ENCODE peak calls at places on chromosomes 5 and 9, in seven cellular contexts. One of them, this sample, is unnamed.
A peak's percentile ranks its signal among the peaks of the same experiment; 100 is the strongest.

GRCh38 chr9:131976157-131976740 is 103.4 kb downstream of the MED27 start:
- DNase-seq in HCT116: no peak
- DNase-seq in PC-3: no peak
- DNase-seq in upper lobe of right lung: no peak
- DNase-seq in retinal pigment epithelial cell: no peak
- DNase-seq in epithelial cell of esophagus: no peak
- DNase-seq in AG10803: no peak
- DNase-seq in this sample: no peak

GRCh38 chr5:56426658-56427057 is 193.5 kb upstream of the ANKRD55 start:
- DNase-seq in AG10803: no peak
- DNase-seq in PC-3: no peak
- DNase-seq in epithelial cell of esophagus: no peak
- DNase-seq in upper lobe of right lung: no peak
- DNase-seq in HCT116: no peak
- DNase-seq in retinal pigment epithelial cell: no peak
- DNase-seq in this sample: no peak

GRCh38 chr5:142115937-142116614 is 7.5 kb downstream of the NDFIP1 start:
- DNase-seq in HCT116: no peak
- DNase-seq in retinal pigment epithelial cell: no peak
- DNase-seq in AG10803: peak; percentile 43
- DNase-seq in PC-3: peak; percentile 55
- DNase-seq in upper lobe of right lung: no peak
- DNase-seq in epithelial cell of esophagus: peak; percentile 59
- DNase-seq in this sample: peak; percentile 35

GRCh38 chr9:2620876-2621677 is 510 bp upstream of the VLDLR start:
- DNase-seq in upper lobe of right lung: peak; percentile 91
- DNase-seq in retinal pigment epithelial cell: peak; percentile 46
- DNase-seq in AG10803: peak; percentile 87
- DNase-seq in PC-3: peak; percentile 44
- DNase-seq in HCT116: no peak
- DNase-seq in epithelial cell of esophagus: peak; percentile 91
- DNase-seq in this sample: peak; percentile 79

GRCh38 chr5:179759961-179760541 is 27.4 kb downstream of the MAML1 start:
- DNase-seq in AG10803: no peak
- DNase-seq in epithelial cell of esophagus: no peak
- DNase-seq in upper lobe of right lung: no peak
- DNase-seq in PC-3: no peak
- DNase-seq in retinal pigment epithelial cell: no peak
- DNase-seq in HCT116: no peak
- DNase-seq in this sample: no peak

GRCh38 chr5:112869948-112870347 is 8.9 kb downstream of the SRP19 start:
- DNase-seq in PC-3: no peak
- DNase-seq in retinal pigment epithelial cell: no peak
- DNase-seq in epithelial cell of esophagus: no peak
- DNase-seq in upper lobe of right lung: no peak
- DNase-seq in AG10803: no peak
- DNase-seq in HCT116: no peak
- DNase-seq in this sample: no peak

GRCh38 chr5:126854526-126855110 is 77.7 kb downstream of the LMNB1 start:
- DNase-seq in upper lobe of right lung: no peak
- DNase-seq in HCT116: no peak
- DNase-seq in AG10803: no peak
- DNase-seq in PC-3: no peak
- DNase-seq in epithelial cell of esophagus: no peak
- DNase-seq in retinal pigment epithelial cell: no peak
- DNase-seq in this sample: no peak

GRCh38 chr9:113523421-113524141 is 60.1 kb downstream of the RGS3 start:
- DNase-seq in HCT116: no peak
- DNase-seq in PC-3: no peak
- DNase-seq in retinal pigment epithelial cell: no peak
- DNase-seq in epithelial cell of esophagus: no peak
- DNase-seq in AG10803: no peak
- DNase-seq in upper lobe of right lung: peak; percentile 78
- DNase-seq in this sample: peak; percentile 62

GRCh38 chr9:125968975-125969374 is 221.8 kb downstream of the PBX3 start:
- DNase-seq in AG10803: no peak
- DNase-seq in HCT116: no peak
- DNase-seq in PC-3: no peak
- DNase-seq in retinal pigment epithelial cell: no peak
- DNase-seq in upper lobe of right lung: no peak
- DNase-seq in epithelial cell of esophagus: no peak
- DNase-seq in this sample: no peak

GRCh38 chr9:131598121-131598520 is 52.8 kb downstream of the PRRT1B start:
- DNase-seq in HCT116: no peak
- DNase-seq in AG10803: no peak
- DNase-seq in retinal pigment epithelial cell: no peak
- DNase-seq in epithelial cell of esophagus: no peak
- DNase-seq in upper lobe of right lung: peak; percentile 86
- DNase-seq in PC-3: no peak
- DNase-seq in this sample: no peak

GRCh38 chr5:44660251-44660650 is 148.5 kb upstream of the MRPS30 start:
- DNase-seq in retinal pigment epithelial cell: no peak
- DNase-seq in HCT116: no peak
- DNase-seq in epithelial cell of esophagus: peak; percentile 38
- DNase-seq in upper lobe of right lung: no peak
- DNase-seq in AG10803: no peak
- DNase-seq in PC-3: peak; percentile 30
- DNase-seq in this sample: no peak

GRCh38 chr5:148972958-148973357 is 89.9 kb downstream of the SH3TC2 start:
- DNase-seq in AG10803: peak; percentile 87
- DNase-seq in HCT116: peak; percentile 49
- DNase-seq in epithelial cell of esophagus: peak; percentile 90
- DNase-seq in PC-3: peak; percentile 100
- DNase-seq in retinal pigment epithelial cell: no peak
- DNase-seq in upper lobe of right lung: no peak
- DNase-seq in this sample: peak; percentile 67

GRCh38 chr5:68173007-68173406 is 42.5 kb upstream of the PIK3R1 start:
- DNase-seq in retinal pigment epithelial cell: no peak
- DNase-seq in epithelial cell of esophagus: no peak
- DNase-seq in PC-3: no peak
- DNase-seq in AG10803: peak; percentile 23
- DNase-seq in upper lobe of right lung: no peak
- DNase-seq in HCT116: no peak
- DNase-seq in this sample: no peak

GRCh38 chr9:35942286-35942685 is 15.7 kb downstream of the OR2S2 start:
- DNase-seq in epithelial cell of esophagus: no peak
- DNase-seq in upper lobe of right lung: no peak
- DNase-seq in PC-3: no peak
- DNase-seq in retinal pigment epithelial cell: no peak
- DNase-seq in HCT116: no peak
- DNase-seq in AG10803: no peak
- DNase-seq in this sample: no peak

GRCh38 chr9:89723696-89724095 is 118.9 kb downstream of the GADD45G start:
- DNase-seq in PC-3: no peak
- DNase-seq in AG10803: no peak
- DNase-seq in upper lobe of right lung: no peak
- DNase-seq in retinal pigment epithelial cell: no peak
- DNase-seq in HCT116: no peak
- DNase-seq in epithelial cell of esophagus: no peak
- DNase-seq in this sample: peak; percentile 74
- TF ChIP-seq CTCF in PC-3: no peak
- TF ChIP-seq CTCF in AG10803: no peak
- TF ChIP-seq CTCF in upper lobe of right lung: no peak
- TF ChIP-seq CTCF in retinal pigment epithelial cell: no peak
- TF ChIP-seq CTCF in HCT116: no peak
- TF ChIP-seq CTCF in epithelial cell of esophagus: no peak
- TF ChIP-seq CTCF in this sample: no peak

GRCh38 chr5:136028782-136029742 is at the start of gene TGFBI:
- DNase-seq in retinal pigment epithelial cell: no peak
- DNase-seq in HCT116: no peak
- DNase-seq in epithelial cell of esophagus: peak; percentile 80
- DNase-seq in upper lobe of right lung: peak; percentile 88
- DNase-seq in PC-3: peak; percentile 42
- DNase-seq in AG10803: peak; percentile 74
- DNase-seq in this sample: peak; percentile 77
- H3K4me3 ChIP-seq in retinal pigment epithelial cell: peak within 1 kb of the TSS; percentile 59
- H3K4me3 ChIP-seq in HCT116: no peak within 1 kb of the TSS
- H3K4me3 ChIP-seq in epithelial cell of esophagus: peak within 1 kb of the TSS; percentile 59
- H3K4me3 ChIP-seq in upper lobe of right lung: peak within 1 kb of the TSS; percentile 65
- H3K4me3 ChIP-seq in PC-3: peak within 1 kb of the TSS; percentile 46
- H3K4me3 ChIP-seq in AG10803: peak within 1 kb of the TSS; percentile 81
- H3K4me3 ChIP-seq in this sample: peak within 1 kb of the TSS; percentile 90

DNA sequence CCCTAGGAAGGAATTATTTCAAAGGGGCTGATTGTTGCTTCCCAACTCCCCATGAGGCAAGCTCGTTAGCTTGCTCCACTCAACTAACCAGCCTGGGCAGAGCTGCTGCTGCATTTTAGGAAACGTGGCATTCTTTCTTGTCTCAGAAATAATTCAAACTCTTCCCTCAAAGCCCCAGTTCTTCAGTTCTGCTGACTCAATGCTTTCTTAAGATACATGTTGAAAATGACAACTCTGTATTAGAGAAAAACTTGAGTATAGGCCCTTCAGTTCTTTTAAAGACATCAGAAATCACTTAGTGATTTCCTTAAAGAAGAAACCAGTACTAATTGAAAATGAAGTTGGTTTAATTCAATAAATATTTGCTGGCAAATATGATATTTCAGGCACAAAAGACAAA is 327.9 kb downstream of the MLLT3 start:
- DNase-seq in HCT116: no peak
- DNase-seq in PC-3: no peak
- DNase-seq in AG10803: no peak
- DNase-seq in epithelial cell of esophagus: no peak
- DNase-seq in retinal pigment epithelial cell: no peak
- DNase-seq in upper lobe of right lung: no peak
- DNase-seq in this sample: no peak
- TF ChIP-seq CTCF in HCT116: no peak
- TF ChIP-seq CTCF in PC-3: no peak
- TF ChIP-seq CTCF in AG10803: no peak
- TF ChIP-seq CTCF in epithelial cell of esophagus: no peak
- TF ChIP-seq CTCF in retinal pigment epithelial cell: no peak
- TF ChIP-seq CTCF in upper lobe of right lung: no peak
- TF ChIP-seq CTCF in this sample: no peak

GRCh38 chr9:37144762-37145161 is 24.4 kb downstream of the ZCCHC7 start:
- DNase-seq in AG10803: no peak
- DNase-seq in HCT116: no peak
- DNase-seq in retinal pigment epithelial cell: peak; percentile 73
- DNase-seq in epithelial cell of esophagus: no peak
- DNase-seq in upper lobe of right lung: no peak
- DNase-seq in PC-3: no peak
- DNase-seq in this sample: no peak

GRCh38 chr9:37151802-37152201 is 31.4 kb downstream of the ZCCHC7 start:
- DNase-seq in retinal pigment epithelial cell: no peak
- DNase-seq in AG10803: no peak
- DNase-seq in PC-3: no peak
- DNase-seq in HCT116: no peak
- DNase-seq in upper lobe of right lung: no peak
- DNase-seq in epithelial cell of esophagus: no peak
- DNase-seq in this sample: no peak

GRCh38 chr9:37149646-37150308 is 29.4 kb downstream of the ZCCHC7 start:
- DNase-seq in retinal pigment epithelial cell: no peak
- DNase-seq in upper lobe of right lung: no peak
- DNase-seq in epithelial cell of esophagus: no peak
- DNase-seq in PC-3: no peak
- DNase-seq in HCT116: no peak
- DNase-seq in AG10803: no peak
- DNase-seq in this sample: no peak

GRCh38 chr9:37146372-37146771 is 26.0 kb downstream of the ZCCHC7 start:
- DNase-seq in upper lobe of right lung: no peak
- DNase-seq in AG10803: no peak
- DNase-seq in retinal pigment epithelial cell: no peak
- DNase-seq in epithelial cell of esophagus: no peak
- DNase-seq in HCT116: no peak
- DNase-seq in PC-3: no peak
- DNase-seq in this sample: no peak

DNA sequence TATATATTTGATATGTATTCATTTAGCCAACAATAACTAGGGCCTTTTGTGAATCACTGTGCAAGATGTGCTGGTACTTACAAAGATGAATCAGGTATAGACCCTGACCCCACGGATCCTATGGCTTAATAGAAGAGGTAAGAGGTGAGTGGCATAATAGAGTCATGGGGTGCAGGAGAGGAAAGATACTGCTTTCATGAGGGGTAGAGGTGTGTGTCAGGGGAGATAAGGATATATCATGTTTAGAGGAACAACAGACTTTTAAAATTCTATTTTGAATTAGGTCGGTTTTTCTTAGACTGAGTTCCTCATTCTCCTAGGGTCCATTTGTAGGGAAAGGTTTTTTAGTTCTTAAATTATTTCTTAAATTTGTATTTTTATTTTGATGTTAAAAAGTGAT is 27.8 kb downstream of the ZCCHC7 start:
- DNase-seq in HCT116: no peak
- DNase-seq in PC-3: no peak
- DNase-seq in upper lobe of right lung: no peak
- DNase-seq in epithelial cell of esophagus: no peak
- DNase-seq in AG10803: no peak
- DNase-seq in retinal pigment epithelial cell: no peak
- DNase-seq in this sample: no peak
- H3K4me3 ChIP-seq in HCT116: no peak overlapping the region
- H3K4me3 ChIP-seq in PC-3: no peak overlapping the region
- H3K4me3 ChIP-seq in upper lobe of right lung: no peak overlapping the region
- H3K4me3 ChIP-seq in epithelial cell of esophagus: no peak overlapping the region
- H3K4me3 ChIP-seq in AG10803: no peak overlapping the region
- H3K4me3 ChIP-seq in retinal pigment epithelial cell: no peak overlapping the region
- H3K4me3 ChIP-seq in this sample: no peak overlapping the region

GRCh38 chr9:129873563-129873962 is 38.3 kb downstream of the USP20 start:
- DNase-seq in PC-3: no peak
- DNase-seq in epithelial cell of esophagus: no peak
- DNase-seq in retinal pigment epithelial cell: no peak
- DNase-seq in HCT116: no peak
- DNase-seq in upper lobe of right lung: no peak
- DNase-seq in AG10803: no peak
- DNase-seq in this sample: no peak

GRCh38 chr9:129874261-129875101 is 39.2 kb downstream of the USP20 start:
- DNase-seq in retinal pigment epithelial cell: no peak
- DNase-seq in PC-3: no peak
- DNase-seq in epithelial cell of esophagus: no peak
- DNase-seq in AG10803: no peak
- DNase-seq in HCT116: no peak
- DNase-seq in upper lobe of right lung: no peak
- DNase-seq in this sample: no peak

GRCh38 chr9:129876815-129877214 is 41.6 kb downstream of the USP20 start:
- DNase-seq in epithelial cell of esophagus: no peak
- DNase-seq in AG10803: no peak
- DNase-seq in upper lobe of right lung: no peak
- DNase-seq in HCT116: no peak
- DNase-seq in retinal pigment epithelial cell: no peak
- DNase-seq in PC-3: no peak
- DNase-seq in this sample: no peak

GRCh38 chr9:129875687-129876395 is 40.6 kb downstream of the USP20 start:
- DNase-seq in PC-3: no peak
- DNase-seq in AG10803: peak; percentile 25
- DNase-seq in retinal pigment epithelial cell: no peak
- DNase-seq in epithelial cell of esophagus: no peak
- DNase-seq in upper lobe of right lung: no peak
- DNase-seq in HCT116: no peak
- DNase-seq in this sample: no peak

GRCh38 chr9:129875181-129875611 is 39.9 kb downstream of the USP20 start:
- DNase-seq in PC-3: no peak
- DNase-seq in upper lobe of right lung: no peak
- DNase-seq in epithelial cell of esophagus: no peak
- DNase-seq in HCT116: no peak
- DNase-seq in AG10803: no peak
- DNase-seq in retinal pigment epithelial cell: no peak
- DNase-seq in this sample: no peak
- TF ChIP-seq CTCF in PC-3: no peak
- TF ChIP-seq CTCF in upper lobe of right lung: peak; percentile 10
- TF ChIP-seq CTCF in epithelial cell of esophagus: no peak
- TF ChIP-seq CTCF in HCT116: peak; percentile 29
- TF ChIP-seq CTCF in AG10803: no peak
- TF ChIP-seq CTCF in retinal pigment epithelial cell: peak; percentile 17
- TF ChIP-seq CTCF in this sample: no peak